ENCODE peak calls at places on chromosomes 13 and 19, in eight cellular contexts. J is GM23338, S is HFF-Myc, W is spleen, N is psoas muscle, K is astrocyte of the cerebellum, I is mesenchymal stem cell, F is sigmoid colon. T is an unnamed sample.

GRCh38 chr13:36778083-36778671 is 40.8 kb upstream of the RFXAP start:
- DNase-seq in J (peak), S (no peak), W (no peak), N (no peak), K (peak), I (peak), F (no peak), T (peak)

GRCh38 chr19:52114691-52115090 is 19.1 kb upstream of the ZNF841 start:
- DNase-seq in J (no peak), S (no peak), W (no peak), N (no peak), K (no peak), I (no peak), F (no peak), T (no peak)

GRCh38 chr13:79307866-79308298 is 98.2 kb downstream of the RBM26 start:
- DNase-seq in J (peak), S (peak), W (no peak), N (peak), K (no peak), I (no peak), F (no peak), T (peak)

GRCh38 chr19:29831041-29831548 is 19.3 kb downstream of the CCNE1 start:
- DNase-seq in J (no peak), S (no peak), W (no peak), N (peak), K (no peak), I (no peak), F (no peak), T (no peak)

GRCh38 chr19:45440873-45441654 is 17.3 kb upstream of the ERCC1 start:
- DNase-seq in J (peak), S (no peak), W (no peak), N (no peak), K (no peak), I (peak), F (no peak), T (no peak)

GRCh38 chr19:12786149-12786870 is 5.0 kb upstream of the JUNB start:
- DNase-seq in J (no peak), S (no peak), W (peak), N (peak), K (no peak), I (peak), F (peak), T (no peak)

GRCh38 chr13:31980842-31981241 is 50.7 kb upstream of the FRY start:
- DNase-seq in J (no peak), S (no peak), W (no peak), N (no peak), K (no peak), I (no peak), F (no peak), T (no peak)

GRCh38 chr13:27125357-27126282 is 46.0 kb downstream of the USP12 start:
- DNase-seq in J (no peak), S (no peak), W (no peak), N (no peak), K (no peak), I (no peak), F (no peak), T (no peak)

GRCh38 chr13:74324338-74324737 is 190.1 kb upstream of the KLF12 start:
- DNase-seq in J (no peak), S (no peak), W (no peak), N (no peak), K (no peak), I (no peak), F (no peak), T (no peak)

GRCh38 chr19:19628499-19629134 is 597 bp upstream of the LPAR2 start:
- DNase-seq in J (peak), S (no peak), W (peak), N (no peak), K (no peak), I (peak), F (no peak), T (peak)

GRCh38 chr19:11813801-11814706 is at the start of gene ZNF440:
- DNase-seq in J (peak), S (peak), W (peak), N (peak), K (peak), I (peak), F (peak), T (peak)

GRCh38 chr13:49869514-49869913 is 66.6 kb downstream of the SPRYD7 start:
- DNase-seq in J (peak), S (peak), W (no peak), N (no peak), K (no peak), I (peak), F (no peak), T (no peak)

GRCh38 chr13:94228781-94229180 is 250.7 kb downstream of the DCT start:
- DNase-seq in J (no peak), S (no peak), W (no peak), N (no peak), K (no peak), I (no peak), F (no peak), T (no peak)

GRCh38 chr19:18594824-18595373 is 6.3 kb downstream of the REX1BD start:
- DNase-seq in J (no peak), S (no peak), W (no peak), N (peak), K (no peak), I (no peak), F (no peak), T (no peak)

GRCh38 chr13:34208326-34208725 is 390.4 kb downstream of the RFC3 start:
- DNase-seq in J (no peak), S (peak), W (no peak), N (no peak), K (no peak), I (peak), F (no peak), T (peak)

GRCh38 chr19:35903550-35904179 is 1.3 kb downstream of the HCST start:
- DNase-seq in J (peak), S (peak), W (peak), N (peak), K (no peak), I (peak), F (peak), T (peak)

GRCh38 chr19:53224606-53225005 is 30.1 kb downstream of the ZNF677 start:
- DNase-seq in J (no peak), S (no peak), W (no peak), N (no peak), K (no peak), I (no peak), F (no peak), T (no peak)

GRCh38 chr19:55581828-55582223 is 1.2 kb upstream of the ZNF579 start:
- DNase-seq in J (no peak), S (no peak), W (no peak), N (no peak), K (no peak), I (no peak), F (no peak), T (no peak)

GRCh38 chr13:30148171-30148754 is 159.1 kb downstream of the KATNAL1 start:
- DNase-seq in J (no peak), S (no peak), W (peak), N (no peak), K (no peak), I (no peak), F (no peak), T (no peak)

GRCh38 chr19:48513289-48514122 is 1.9 kb upstream of the LMTK3 start:
- DNase-seq in J (peak), S (no peak), W (peak), N (peak), K (peak), I (peak), F (peak), T (no peak)

GRCh38 chr19:41541990-41542584 is 33.9 kb upstream of the CEACAM21 start:
- DNase-seq in J (peak), S (no peak), W (peak), N (no peak), K (no peak), I (peak), F (peak), T (no peak)

GRCh38 chr13:111604087-111604486 is 283.6 kb downstream of the TEX29 start:
- DNase-seq in J (peak), S (no peak), W (peak), N (no peak), K (no peak), I (no peak), F (no peak), T (no peak)

GRCh38 chr19:534088-534487 is 2.5 kb downstream of the CDC34 start:
- DNase-seq in J (no peak), S (no peak), W (peak), N (no peak), K (no peak), I (no peak), F (peak), T (no peak)
- H3K4me3 ChIP-seq in J (no peak), S (peak), W (no peak), N (peak), K (peak), I (peak), F (peak), T (peak)

GRCh38 chr13:57629391-57629804 is 2.1 kb upstream of the PCDH17 start:
- DNase-seq in J (peak), S (no peak), W (peak), N (no peak), K (no peak), I (no peak), F (no peak), T (no peak)
- H3K4me3 ChIP-seq in J (peak), S (no peak), W (peak), N (peak), K (peak), I (peak), F (peak), T (peak)

GRCh38 chr13:109163052-109163413 is 533.6 kb downstream of the MYO16 start:
- DNase-seq in J (no peak), S (no peak), W (no peak), N (no peak), K (no peak), I (no peak), F (no peak), T (no peak)
- H3K4me3 ChIP-seq in J (no peak), S (no peak), W (no peak), N (no peak), K (no peak), I (no peak), F (no peak), T (no peak)

DNA sequence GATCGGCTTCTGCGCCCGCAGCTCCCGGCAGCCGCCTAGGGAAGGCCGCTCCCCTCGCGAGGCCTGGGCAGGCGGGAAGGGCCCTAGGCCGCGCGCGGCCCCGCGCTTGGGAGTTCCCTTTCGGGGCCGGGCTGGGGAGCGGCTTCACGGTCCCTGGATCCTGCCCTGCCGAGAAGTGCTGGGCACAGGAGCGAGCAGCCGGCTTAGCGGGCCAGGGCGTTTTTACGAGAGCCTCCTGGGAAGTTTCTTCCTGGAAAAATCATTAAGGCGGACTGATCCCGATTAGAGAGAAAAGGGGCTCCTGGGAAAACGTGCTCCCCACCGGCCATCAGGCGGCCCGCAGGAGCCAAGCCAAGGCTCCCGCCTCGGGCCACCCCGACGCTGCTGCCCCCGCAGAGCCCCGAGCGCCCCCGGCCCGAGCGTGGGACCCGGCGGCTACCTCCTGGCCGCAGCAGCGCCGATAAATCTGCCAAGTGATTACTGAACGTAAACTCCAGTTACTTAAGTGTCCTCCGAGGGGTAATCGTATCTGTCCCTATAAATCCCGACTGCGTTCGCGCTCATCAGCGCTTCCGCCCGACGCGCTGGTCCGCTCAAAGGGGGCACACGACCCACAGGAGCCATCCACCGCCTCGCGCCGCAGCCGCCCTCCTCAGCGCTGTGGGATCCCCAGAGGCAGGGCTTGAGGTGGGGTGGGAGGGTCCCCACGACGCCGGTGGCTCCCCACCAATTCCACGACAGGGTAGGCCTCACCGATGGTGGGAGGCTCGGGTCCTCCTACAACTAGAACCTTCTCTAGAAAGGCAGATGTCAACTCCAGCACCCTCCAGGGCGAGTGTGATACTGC is 2.8 kb downstream of the ZIC5 start:
- DNase-seq in J (peak), S (no peak), W (no peak), N (no peak), K (no peak), I (no peak), F (peak), T (no peak)
- H3K4me3 ChIP-seq in J (peak), S (peak), W (peak), N (peak), K (peak), I (no peak), F (peak), T (no peak)

GRCh38 chr13:107562222-107562621 is 653.1 kb downstream of the LIG4 start:
- DNase-seq in J (no peak), S (no peak), W (no peak), N (no peak), K (no peak), I (no peak), F (no peak), T (no peak)

GRCh38 chr13:107573184-107573583 is 642.2 kb downstream of the LIG4 start:
- DNase-seq in J (no peak), S (no peak), W (no peak), N (no peak), K (no peak), I (no peak), F (no peak), T (no peak)

GRCh38 chr13:107563099-107563925 is 652.0 kb downstream of the LIG4 start:
- DNase-seq in J (no peak), S (no peak), W (no peak), N (no peak), K (peak), I (no peak), F (no peak), T (no peak)

GRCh38 chr13:107568181-107568580 is 647.2 kb downstream of the LIG4 start:
- DNase-seq in J (no peak), S (no peak), W (no peak), N (no peak), K (no peak), I (no peak), F (no peak), T (no peak)
- H3K4me3 ChIP-seq in J (no peak), S (no peak), W (no peak), N (no peak), K (no peak), I (no peak), F (no peak), T (no peak)